ENCODE peak calls at places on chromosomes 11 and 22, in ten cellular contexts. Z, L, A, E, P, W, T, D, F and M are unnamed samples.

GRCh38 chr11:33452806-33453205 is 195.6 kb downstream of the HIPK3 start:
- DNase-seq in Z (peak; percentile 74), L (no peak), A (peak; percentile 87), E (no peak), P (peak; percentile 91), W (no peak), T (no peak), D (no peak), F (peak; percentile 77), M (no peak)

GRCh38 chr22:33049125-33049729 is 9.0 kb downstream of the SYN3 start:
- DNase-seq in Z (peak; percentile 4), L (peak; percentile 81), A (peak; percentile 74), E (peak; percentile 90), P (peak; percentile 53), W (peak; percentile 77), T (peak; percentile 77), D (no peak), F (peak; percentile 76), M (peak; percentile 24)

GRCh38 chr22:43127166-43127908 is 15.9 kb downstream of the MCAT start:
- DNase-seq in Z (no peak), L (no peak), A (no peak), E (no peak), P (no peak), W (no peak), T (no peak), D (no peak), F (peak; percentile 84), M (no peak)

GRCh38 chr22:42945736-42946135 is 69.2 kb downstream of the PACSIN2 start:
- DNase-seq in Z (no peak), L (no peak), A (no peak), E (no peak), P (no peak), W (no peak), T (peak; percentile 22), D (no peak), F (no peak), M (no peak)

GRCh38 chr11:112961751-112962747 is 829 bp downstream of the NCAM1 start:
- DNase-seq in Z (no peak), L (peak; percentile 50), A (no peak), E (peak; percentile 66), P (no peak), W (peak; percentile 67), T (no peak), D (no peak), F (no peak), M (no peak)

GRCh38 chr11:61452825-61453224 is 22.9 kb downstream of the SDHAF2 start:
- DNase-seq in Z (no peak), L (no peak), A (no peak), E (no peak), P (no peak), W (no peak), T (no peak), D (no peak), F (no peak), M (no peak)

GRCh38 chr22:44453441-44454112 is 44.5 kb downstream of the RTL6 start:
- DNase-seq in Z (no peak), L (no peak), A (no peak), E (peak; percentile 20), P (no peak), W (no peak), T (no peak), D (peak; percentile 58), F (no peak), M (no peak)

GRCh38 chr11:85759915-85760314 is 51.0 kb downstream of the SYTL2 start:
- DNase-seq in Z (peak; percentile 78), L (no peak), A (peak; percentile 72), E (no peak), P (peak; percentile 90), W (no peak), T (no peak), D (no peak), F (peak; percentile 54), M (no peak)

GRCh38 chr11:70448983-70449567 is 50.7 kb downstream of the CTTN start:
- DNase-seq in Z (no peak), L (no peak), A (no peak), E (peak; percentile 76), P (no peak), W (no peak), T (no peak), D (no peak), F (no peak), M (no peak)

GRCh38 chr11:5891216-5891800 is 1.7 kb upstream of the OR52E5 start:
- DNase-seq in Z (no peak), L (no peak), A (peak; percentile 36), E (peak; percentile 47), P (peak; percentile 4), W (no peak), T (peak; percentile 7), D (no peak), F (peak; percentile 32), M (no peak)

GRCh38 chr11:121503056-121503455 is 50.3 kb upstream of the SORL1-AS1 start:
- DNase-seq in Z (no peak), L (no peak), A (no peak), E (no peak), P (no peak), W (no peak), T (no peak), D (no peak), F (no peak), M (no peak)

DNA sequence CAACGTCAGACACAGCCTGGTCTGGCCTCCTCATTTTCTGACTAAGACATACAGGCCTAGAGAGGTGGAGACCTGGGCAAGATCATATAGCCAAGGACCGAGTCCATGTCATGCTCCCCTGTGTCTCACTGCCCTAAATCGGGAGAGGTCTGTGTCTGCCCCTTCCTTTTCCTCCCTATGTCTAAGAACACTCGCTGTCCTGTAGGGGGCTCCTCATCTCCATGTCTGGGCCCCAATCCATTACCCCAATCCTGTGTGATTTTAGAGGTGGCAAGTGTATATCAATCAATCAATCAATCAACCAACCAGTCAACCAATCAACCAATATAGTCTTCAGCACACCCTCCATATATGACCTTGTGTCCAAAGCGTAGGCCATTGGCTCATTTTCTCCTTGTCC is 125.7 kb downstream of the KIRREL3 start:
- DNase-seq in Z (no peak), L (no peak), A (no peak), E (peak; percentile 64), P (no peak), W (no peak), T (peak; percentile 8), D (no peak), F (no peak), M (no peak)
- TF ChIP-seq CTCF in Z (peak; percentile 22), L (no peak), A (peak; percentile 2), E (peak; percentile 75), P (peak; percentile 27), W (no peak), T (peak; percentile 28), D (no peak), F (no peak), M (peak; percentile 55)

GRCh38 chr22:19244600-19245352 is 46.7 kb downstream of the CLTCL1 start:
- DNase-seq in Z (no peak), L (no peak), A (no peak), E (no peak), P (no peak), W (no peak), T (no peak), D (no peak), F (no peak), M (no peak)
- H3K4me3 ChIP-seq in Z (no peak overlapping the region), L (no peak overlapping the region), A (no peak overlapping the region), E (no peak overlapping the region), P (no peak overlapping the region), W (no peak overlapping the region), T (no peak overlapping the region), D (no peak overlapping the region), F (no peak overlapping the region), M (no peak overlapping the region)

DNA sequence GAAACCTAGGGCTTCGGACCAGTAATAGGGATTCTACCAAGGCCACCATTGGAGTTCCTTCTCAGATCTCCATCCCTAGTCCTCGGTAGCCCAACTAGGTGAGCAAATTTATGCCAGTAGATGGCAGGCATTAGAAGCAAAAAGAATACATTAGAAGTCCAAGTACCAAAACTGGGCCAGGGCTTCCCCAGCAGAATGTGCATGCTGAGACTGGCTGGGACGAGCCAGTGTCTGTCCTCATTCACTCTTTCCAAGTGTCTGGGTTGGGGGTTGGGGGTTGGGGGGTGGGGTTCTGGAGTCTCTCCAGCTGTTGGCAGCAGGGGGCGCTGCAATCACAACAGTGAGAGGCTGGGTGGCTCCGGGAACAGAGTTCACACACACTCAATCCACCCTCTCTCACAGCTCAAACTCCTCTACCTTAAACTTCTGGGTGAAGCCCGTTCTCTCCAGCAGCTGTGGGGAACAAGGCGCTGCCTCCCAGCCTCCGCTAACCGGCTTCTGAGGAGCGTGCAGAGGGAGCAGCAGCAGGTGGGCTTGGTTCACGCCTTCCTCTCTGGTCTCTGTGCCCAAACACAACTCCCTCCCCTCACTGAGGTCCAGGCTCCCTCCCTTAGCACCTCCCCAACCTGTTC is 57.5 kb downstream of the BTG4 start:
- DNase-seq in Z (no peak), L (no peak), A (peak; percentile 64), E (peak; percentile 96), P (peak; percentile 60), W (no peak), T (peak; percentile 57), D (no peak), F (peak; percentile 88), M (no peak)
- TF ChIP-seq CTCF in Z (peak; percentile 59), L (peak; percentile 21), A (peak; percentile 30), E (peak; percentile 90), P (peak; percentile 50), W (no peak), T (peak; percentile 52), D (no peak), F (peak; percentile 54), M (peak; percentile 63)

DNA sequence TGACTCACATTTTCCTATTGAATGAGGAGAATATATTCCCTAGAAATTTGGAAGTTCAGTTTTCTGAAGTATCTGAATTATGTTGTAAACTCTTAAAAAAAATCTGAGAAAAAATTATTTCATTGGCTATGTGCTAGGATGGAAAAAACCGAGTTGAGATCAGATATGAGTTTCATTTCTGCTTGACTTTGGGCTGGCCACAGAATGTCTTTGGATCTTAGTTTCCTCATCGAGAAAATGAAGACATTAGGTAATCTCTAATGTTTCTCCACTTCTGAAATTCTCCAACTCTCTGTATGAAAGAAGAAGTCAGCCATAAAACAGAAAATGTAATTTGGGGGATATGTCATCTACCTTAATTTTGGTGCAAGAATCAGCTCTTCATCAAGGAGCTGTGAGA is 28.8 kb downstream of the SLN start:
- DNase-seq in Z (no peak), L (no peak), A (no peak), E (no peak), P (no peak), W (no peak), T (no peak), D (no peak), F (no peak), M (no peak)
- H3K4me3 ChIP-seq in Z (no peak overlapping the region), L (no peak overlapping the region), A (no peak overlapping the region), E (no peak overlapping the region), P (no peak overlapping the region), W (no peak overlapping the region), T (no peak overlapping the region), D (no peak overlapping the region), F (no peak overlapping the region), M (no peak overlapping the region)